ENCODE peak calls at places on chromosomes 2 and 18, in six cellular contexts. C is epithelial cell of esophagus, P is lower lobe of right lung, D is Peyer's patch, T is PC-3, G is GM23338. F is an unnamed sample.

GRCh38 chr2:201433389-201433995 is 17.8 kb downstream of the TRAK2 start:
- DNase-seq in C (no peak), P (no peak), D (no peak), T (no peak), G (no peak), F (no peak)

GRCh38 chr2:165474621-165475269 is 5.2 kb downstream of the CSRNP3 start:
- DNase-seq in C (no peak), P (no peak), D (no peak), T (no peak), G (peak), F (no peak)

GRCh38 chr18:59865241-59865986 is 34.4 kb upstream of the PMAIP1 start:
- DNase-seq in C (no peak), P (no peak), D (no peak), T (no peak), G (no peak), F (no peak)

GRCh38 chr2:74502720-74503505 is 3.5 kb upstream of the LBX2 start:
- DNase-seq in C (peak), P (peak), D (peak), T (no peak), G (peak), F (peak)

GRCh38 chr18:59988098-59988706 is 88.4 kb downstream of the PMAIP1 start:
- DNase-seq in C (peak), P (no peak), D (peak), T (peak), G (peak), F (peak)

GRCh38 chr2:68995911-68996310 is 17.1 kb upstream of the ANTXR1 start:
- DNase-seq in C (no peak), P (no peak), D (no peak), T (no peak), G (no peak), F (no peak)

GRCh38 chr2:190794466-190795184 is 86.0 kb upstream of the GLS start:
- DNase-seq in C (no peak), P (no peak), D (no peak), T (no peak), G (no peak), F (no peak)

GRCh38 chr2:172693037-172693436 is 42.6 kb upstream of the RAPGEF4 start:
- DNase-seq in C (peak), P (no peak), D (peak), T (peak), G (no peak), F (peak)

GRCh38 chr18:57811477-57812125 is 8.5 kb upstream of the ATP8B1 start:
- DNase-seq in C (no peak), P (no peak), D (no peak), T (peak), G (no peak), F (no peak)

GRCh38 chr18:58097907-58098166 is 53.8 kb downstream of the NEDD4L start:
- DNase-seq in C (no peak), P (no peak), D (no peak), T (no peak), G (no peak), F (no peak)

GRCh38 chr2:42048318-42049251 is 764 bp downstream of the PKDCC start:
- DNase-seq in C (no peak), P (no peak), D (peak), T (no peak), G (peak), F (no peak)

GRCh38 chr2:15776992-15777702 is 163.2 kb upstream of the MYCN start:
- DNase-seq in C (no peak), P (no peak), D (no peak), T (no peak), G (no peak), F (no peak)

GRCh38 chr2:122033796-122034195 is 278.3 kb downstream of the TSN start:
- DNase-seq in C (no peak), P (no peak), D (no peak), T (no peak), G (no peak), F (no peak)

GRCh38 chr2:66575625-66576371 is 140.9 kb downstream of the MEIS1 start:
- DNase-seq in C (peak), P (peak), D (peak), T (no peak), G (peak), F (no peak)

GRCh38 chr2:10544252-10544651 is 96.1 kb upstream of the ODC1 start:
- DNase-seq in C (no peak), P (no peak), D (no peak), T (no peak), G (no peak), F (no peak)

GRCh38 chr2:205556357-205556756 is 125.9 kb upstream of the NRP2 start:
- DNase-seq in C (peak), P (no peak), D (no peak), T (no peak), G (no peak), F (no peak)

GRCh38 chr18:50163505-50163904 is 31.4 kb downstream of the MYO5B start:
- DNase-seq in C (no peak), P (no peak), D (no peak), T (no peak), G (no peak), F (no peak)

GRCh38 chr2:160022162-160022561 is 40.3 kb downstream of the PLA2R1 start:
- DNase-seq in C (no peak), P (no peak), D (no peak), T (peak), G (peak), F (no peak)

GRCh38 chr2:30404354-30405265 is 42.4 kb upstream of the LCLAT1 start:
- DNase-seq in C (no peak), P (no peak), D (no peak), T (no peak), G (peak), F (no peak)

GRCh38 chr2:238974510-238975166 is 126.8 kb downstream of the TWIST2 start:
- DNase-seq in C (peak), P (no peak), D (peak), T (peak), G (peak), F (no peak)

DNA sequence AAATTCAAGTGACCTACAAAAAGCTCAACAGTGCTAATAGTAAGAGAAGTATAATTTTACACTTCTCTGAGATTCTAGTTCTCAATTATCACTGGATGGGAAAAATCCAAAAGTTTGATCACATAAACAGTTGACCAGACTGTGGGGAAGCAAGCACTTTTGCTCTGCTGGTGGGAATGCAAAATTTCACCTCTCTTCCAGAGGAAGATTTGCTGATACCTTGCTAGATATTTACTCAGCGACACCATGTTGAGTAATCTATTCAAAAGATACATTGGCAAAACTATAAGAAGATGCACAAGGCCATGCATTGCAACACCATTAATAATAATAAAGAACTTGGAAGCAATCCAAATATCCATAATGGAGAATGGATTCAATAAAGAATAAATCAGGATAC is 204.4 kb downstream of the MREG start:
- DNase-seq in C (peak), P (no peak), D (no peak), T (peak), G (peak), F (no peak)
- TF ChIP-seq CTCF in C (peak), P (no peak), D (no peak), T (peak), G (peak), F (no peak)

DNA sequence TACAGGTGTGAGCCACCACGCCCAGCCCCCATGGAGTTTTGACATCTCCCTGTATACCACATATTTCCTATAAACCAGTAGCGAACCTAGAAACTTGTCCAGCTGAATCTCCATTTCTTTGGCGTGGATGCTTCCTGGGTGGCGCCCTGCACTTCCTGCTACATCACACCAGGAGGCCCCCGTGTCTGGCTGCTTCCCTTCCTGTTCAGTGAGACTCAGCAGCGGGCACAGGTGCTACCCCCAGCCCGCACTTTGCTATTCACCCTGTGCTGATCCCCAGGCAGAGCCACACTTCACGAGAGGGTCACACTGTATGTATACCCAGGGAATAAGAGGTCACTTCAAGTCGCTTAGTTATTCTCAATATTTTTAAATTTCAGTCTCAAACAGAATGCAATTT is 35.0 kb downstream of the CYP27C1 start:
- DNase-seq in C (no peak), P (no peak), D (no peak), T (no peak), G (no peak), F (no peak)
- TF ChIP-seq CTCF in C (no peak), P (no peak), D (no peak), T (peak), G (no peak), F (peak)

GRCh38 chr2:176817061-176817565 is 395.5 kb upstream of the HNRNPA3 start:
- DNase-seq in C (no peak), P (no peak), D (no peak), T (peak), G (peak), F (no peak)

GRCh38 chr2:176822060-176822459 is 390.5 kb upstream of the HNRNPA3 start:
- DNase-seq in C (no peak), P (no peak), D (no peak), T (no peak), G (no peak), F (no peak)

GRCh38 chr2:176826356-176826755 is 386.2 kb upstream of the HNRNPA3 start:
- DNase-seq in C (no peak), P (no peak), D (no peak), T (no peak), G (no peak), F (no peak)

GRCh38 chr2:176818653-176819052 is 393.9 kb upstream of the HNRNPA3 start:
- DNase-seq in C (no peak), P (no peak), D (no peak), T (no peak), G (peak), F (no peak)

GRCh38 chr2:176821350-176821749 is 391.2 kb upstream of the HNRNPA3 start:
- DNase-seq in C (no peak), P (no peak), D (no peak), T (no peak), G (no peak), F (no peak)
- TF ChIP-seq CTCF in C (no peak), P (no peak), D (no peak), T (peak), G (no peak), F (no peak)

GRCh38 chr18:76255070-76255683 is 239.9 kb downstream of the ZNF516 start:
- DNase-seq in C (no peak), P (no peak), D (no peak), T (no peak), G (no peak), F (no peak)

GRCh38 chr18:76258209-76258608 is 236.8 kb downstream of the ZNF516 start:
- DNase-seq in C (peak), P (no peak), D (no peak), T (no peak), G (no peak), F (no peak)

GRCh38 chr18:76251691-76252090 is 243.4 kb downstream of the ZNF516 start:
- DNase-seq in C (no peak), P (no peak), D (no peak), T (no peak), G (no peak), F (no peak)

GRCh38 chr18:76256897-76257500 is 238.0 kb downstream of the ZNF516 start:
- DNase-seq in C (peak), P (no peak), D (no peak), T (peak), G (peak), F (no peak)

DNA sequence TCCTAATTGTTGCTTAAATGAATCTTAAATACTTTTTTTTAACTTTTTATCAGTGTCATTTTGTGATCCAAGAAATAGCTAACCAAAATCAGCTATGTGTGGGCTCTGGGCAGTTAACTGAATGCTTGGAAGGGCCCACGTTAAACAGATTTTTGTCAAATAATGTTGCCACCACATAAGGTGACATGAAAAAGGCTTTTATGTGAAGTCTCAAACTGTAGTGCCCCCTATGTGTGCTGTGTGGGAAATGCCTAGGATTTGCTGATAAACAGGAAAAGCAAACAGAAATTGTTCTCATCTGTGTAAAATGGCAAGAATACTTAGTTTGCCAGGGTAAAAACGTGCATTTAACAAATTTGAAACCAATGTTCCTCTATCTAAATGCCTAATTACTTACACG is 242.2 kb downstream of the ZNF516 start:
- DNase-seq in C (peak), P (no peak), D (no peak), T (no peak), G (peak), F (no peak)
- TF ChIP-seq CTCF in C (peak), P (no peak), D (no peak), T (peak), G (peak), F (no peak)

GRCh38 chr2:13193075-13193474 is 476.3 kb downstream of the TRIB2 start:
- DNase-seq in C (peak), P (no peak), D (no peak), T (no peak), G (peak), F (no peak)

GRCh38 chr2:13195270-13195669 is 478.5 kb downstream of the TRIB2 start:
- DNase-seq in C (no peak), P (no peak), D (no peak), T (no peak), G (no peak), F (no peak)

GRCh38 chr2:13193900-13194299 is 477.2 kb downstream of the TRIB2 start:
- DNase-seq in C (peak), P (no peak), D (no peak), T (peak), G (peak), F (no peak)
- TF ChIP-seq CTCF in C (peak), P (peak), D (no peak), T (peak), G (peak), F (no peak)

GRCh38 chr2:215831296-215831913 is 181.9 kb downstream of the MREG start:
- DNase-seq in C (no peak), P (peak), D (no peak), T (no peak), G (no peak), F (no peak)
- TF ChIP-seq CTCF in C (no peak), P (no peak), D (no peak), T (no peak), G (no peak), F (no peak)

GRCh38 chr2:86646329-86646728 is 22.7 kb upstream of the RNF103 start:
- DNase-seq in C (no peak), P (no peak), D (no peak), T (no peak), G (no peak), F (no peak)
- TF ChIP-seq CTCF in C (no peak), P (no peak), D (no peak), T (no peak), G (no peak), F (no peak)

DNA sequence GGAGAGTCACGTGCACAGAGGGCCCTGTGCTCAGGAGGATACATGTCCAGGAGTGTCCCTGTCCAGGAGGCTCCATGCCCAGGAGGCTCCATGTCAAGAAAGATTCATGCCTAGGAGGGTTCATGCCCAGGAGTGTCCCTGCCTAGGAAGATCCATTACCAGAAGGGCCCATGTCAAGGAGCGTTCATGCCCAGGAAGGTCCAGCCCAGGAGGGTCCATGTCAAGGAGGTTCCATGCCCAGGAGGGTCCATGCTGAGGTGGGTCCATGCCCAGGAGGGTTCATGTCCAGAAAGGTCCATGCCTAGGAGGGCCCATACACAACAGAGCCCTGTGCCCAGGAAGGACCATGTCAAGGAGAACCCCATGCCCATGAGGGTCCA is 7.0 kb downstream of the GPR35 start:
- DNase-seq in C (no peak), P (no peak), D (peak), T (no peak), G (no peak), F (peak)
- TF ChIP-seq CTCF in C (no peak), P (no peak), D (no peak), T (no peak), G (no peak), F (no peak)

F was measured in CD14-positive monocyte.